ENCODE peak calls at places on chromosomes 6 and 20, in seven cellular contexts. K is sigmoid colon, B is GM10248, M is H1, N is nephron progenitor cell, P is PC-9, W is thoracic aorta. Y is an unnamed sample.
A peak's percentile ranks its signal among the peaks of the same experiment; 100 is the strongest.

GRCh38 chr6:167726043-167726442 is 100.7 kb upstream of the AFDN start:
- DNase-seq in B (no peak), M (no peak), N (no peak), W (no peak), K (peak; percentile 24), P (no peak), Y (no peak)

GRCh38 chr6:23454090-23454998 is 671.7 kb upstream of the NRSN1 start:
- DNase-seq in M (no peak), W (no peak), B (no peak), K (no peak), P (no peak), N (no peak), Y (no peak)

GRCh38 chr6:31143148-31143547 is 4.3 kb upstream of the PSORS1C2 start:
- DNase-seq in M (no peak), N (peak; percentile 53), W (peak; percentile 57), B (no peak), K (peak; percentile 88), P (no peak), Y (no peak)

GRCh38 chr6:79353226-79353625 is 118.7 kb upstream of the HMGN3 start:
- DNase-seq in B (no peak), M (no peak), K (no peak), P (no peak), W (no peak), N (no peak), Y (no peak)

GRCh38 chr6:109073344-109074235 is 21.1 kb downstream of the SESN1 start:
- DNase-seq in M (no peak), K (no peak), B (peak; percentile 39), W (no peak), P (peak; percentile 68), N (peak; percentile 41), Y (peak; percentile 19)

GRCh38 chr6:44701038-44701636 is 313.6 kb downstream of the CDC5L start:
- DNase-seq in W (no peak), P (no peak), N (no peak), K (no peak), B (no peak), M (no peak), Y (no peak)

GRCh38 chr20:49540232-49540620 is 27.7 kb downstream of the PTGIS start:
- DNase-seq in M (no peak), W (no peak), N (no peak), B (no peak), K (no peak), P (no peak), Y (no peak)

GRCh38 chr6:76697585-76697984 is 625.1 kb upstream of the IMPG1 start:
- DNase-seq in M (no peak), B (no peak), K (no peak), P (no peak), W (no peak), N (no peak), Y (no peak)

GRCh38 chr6:106005954-106006353 is 80.2 kb upstream of the PRDM1 start:
- DNase-seq in N (no peak), P (no peak), W (no peak), B (no peak), K (no peak), M (no peak), Y (no peak)

GRCh38 chr6:7296602-7297001 is 16.4 kb downstream of the SSR1 start:
- DNase-seq in M (no peak), P (no peak), K (no peak), N (no peak), W (no peak), B (no peak), Y (no peak)

GRCh38 chr6:118982256-118982911 is 47.4 kb upstream of the MCM9 start:
- DNase-seq in P (no peak), B (no peak), N (no peak), M (no peak), W (no peak), K (no peak), Y (no peak)

GRCh38 chr6:13190391-13190790 is 137.9 kb downstream of the TBC1D7 start:
- DNase-seq in M (no peak), K (no peak), B (no peak), W (no peak), N (no peak), P (no peak), Y (no peak)

GRCh38 chr6:2684059-2684749 is 66.5 kb downstream of the MYLK4 start:
- DNase-seq in M (no peak), B (no peak), K (no peak), W (no peak), N (no peak), P (peak; percentile 64), Y (no peak)

GRCh38 chr6:2396856-2397640 is 151.6 kb upstream of the GMDS start:
- DNase-seq in K (no peak), N (no peak), B (peak; percentile 3), W (no peak), P (no peak), M (no peak), Y (no peak)

GRCh38 chr6:119346914-119347313 is 2.6 kb downstream of the MAN1A1 start:
- DNase-seq in K (no peak), N (no peak), W (no peak), P (no peak), M (no peak), B (no peak), Y (no peak)

GRCh38 chr20:36821964-36822437 is 48.4 kb upstream of the DSN1 start:
- DNase-seq in M (no peak), N (no peak), K (no peak), P (peak; percentile 41), B (no peak), W (no peak), Y (no peak)

GRCh38 chr6:30881392-30881986 is 2.8 kb upstream of the DDR1 start:
- DNase-seq in K (no peak), P (no peak), M (no peak), B (no peak), N (no peak), W (no peak), Y (no peak)

GRCh38 chr6:85186546-85187170 is 263.2 kb upstream of the NT5E start:
- DNase-seq in P (no peak), N (no peak), W (no peak), M (no peak), K (no peak), B (no peak), Y (no peak)

GRCh38 chr20:35598899-35599775 is 16.5 kb upstream of the SPAG4 start:
- DNase-seq in K (peak; percentile 41), W (no peak), M (no peak), B (no peak), P (no peak), N (no peak), Y (no peak)

GRCh38 chr6:14585689-14586088 is 468.1 kb downstream of the CD83 start:
- DNase-seq in M (no peak), K (no peak), W (no peak), N (no peak), P (no peak), B (no peak), Y (no peak)

GRCh38 chr6:12576389-12576788 is 140.2 kb upstream of the PHACTR1 start:
- DNase-seq in N (no peak), B (no peak), K (no peak), P (peak; percentile 47), W (no peak), M (no peak), Y (no peak)

DNA sequence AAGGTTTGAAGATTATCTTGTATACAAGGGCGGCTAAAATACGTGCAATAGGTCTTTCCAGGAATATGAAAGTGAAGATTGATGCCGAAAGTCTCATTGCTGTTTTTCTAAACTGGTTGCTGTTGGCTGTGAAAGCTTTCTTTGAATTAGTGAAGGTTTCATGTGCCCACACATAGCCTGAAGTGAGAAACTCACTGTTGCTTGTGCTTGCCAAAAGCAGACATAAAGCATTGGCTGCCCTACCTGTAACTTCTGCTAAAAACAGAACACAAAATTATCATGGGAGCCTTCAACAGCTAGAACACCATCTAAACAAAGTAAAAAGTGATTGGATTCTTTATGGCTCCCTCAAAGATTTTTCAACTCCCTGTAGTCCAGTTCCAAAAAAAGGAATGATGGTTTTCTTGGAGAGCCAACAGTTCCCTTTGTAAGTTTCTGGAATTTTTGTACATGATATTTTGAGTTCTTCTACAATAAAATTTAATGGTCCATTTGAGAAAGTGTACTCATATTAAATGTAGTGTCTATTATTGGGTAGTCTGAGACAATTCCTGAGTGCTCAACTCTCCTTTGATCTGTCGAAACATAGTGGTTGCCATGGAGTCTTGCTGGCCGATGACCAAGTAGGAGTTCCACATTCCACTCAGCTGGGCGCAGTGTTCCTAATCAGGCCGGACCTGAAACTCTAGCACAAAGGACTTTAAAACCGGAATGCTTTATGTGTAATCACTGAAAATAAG is 68.5 kb downstream of the PLEKHG1 start:
- DNase-seq in M (no peak), P (peak; percentile 90), K (peak; percentile 95), W (peak; percentile 73), N (peak; percentile 70), B (no peak), Y (no peak)
- TF ChIP-seq CTCF in M (no peak), P (no peak), K (peak; percentile 29), W (peak; percentile 11), N (no peak), B (no peak), Y (no peak)

GRCh38 chr6:149648148-149649145 is at the start of gene KATNA1:
- DNase-seq in B (peak; percentile 98), P (peak; percentile 79), M (peak; percentile 95), W (peak; percentile 21), K (peak; percentile 89), N (peak; percentile 88), Y (peak; percentile 72)
- TF ChIP-seq CTCF in B (peak; percentile 13), P (no peak), M (no peak), W (no peak), K (no peak), N (no peak), Y (peak; percentile 5)

DNA sequence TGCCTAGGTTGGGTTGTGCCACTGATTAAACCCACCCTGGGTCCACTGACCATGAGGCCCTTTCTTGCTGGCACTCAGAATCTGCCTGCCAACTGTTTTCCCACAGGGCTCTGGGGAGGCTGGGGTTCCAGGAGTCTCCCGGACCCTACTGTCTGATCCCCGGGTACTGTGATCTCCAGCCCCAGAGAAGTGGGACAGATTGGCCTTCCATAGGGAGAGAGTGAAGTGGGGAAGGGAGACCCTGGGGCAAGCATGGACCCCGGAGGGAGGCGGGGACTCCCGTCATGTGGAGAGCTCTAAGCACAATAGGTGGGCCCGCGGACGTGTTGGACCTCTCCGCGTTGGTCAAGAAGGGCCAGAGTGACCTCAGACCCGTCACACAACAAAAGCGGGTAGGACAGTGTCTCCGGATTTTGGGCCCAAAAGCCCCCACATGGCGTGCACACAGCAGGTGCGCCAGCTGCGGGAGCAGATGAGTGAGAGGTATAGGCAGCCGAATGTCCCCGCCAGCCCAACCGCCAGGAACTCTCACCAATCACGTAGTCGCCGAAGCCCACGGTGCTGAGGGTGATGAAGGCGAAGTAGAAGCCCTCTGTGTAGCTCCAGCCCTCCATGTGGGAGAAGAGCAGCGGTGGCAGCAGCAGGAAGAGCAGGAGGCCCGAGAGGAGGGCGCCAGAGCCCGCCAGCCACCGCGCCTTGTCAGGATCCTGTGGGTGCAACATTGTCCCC is 10.6 kb downstream of the KCNK17 start:
- DNase-seq in P (no peak), K (no peak), W (no peak), M (no peak), N (no peak), B (no peak), Y (no peak)
- TF ChIP-seq CTCF in P (peak; percentile 53), K (no peak), W (no peak), M (no peak), N (no peak), B (no peak), Y (no peak)

DNA sequence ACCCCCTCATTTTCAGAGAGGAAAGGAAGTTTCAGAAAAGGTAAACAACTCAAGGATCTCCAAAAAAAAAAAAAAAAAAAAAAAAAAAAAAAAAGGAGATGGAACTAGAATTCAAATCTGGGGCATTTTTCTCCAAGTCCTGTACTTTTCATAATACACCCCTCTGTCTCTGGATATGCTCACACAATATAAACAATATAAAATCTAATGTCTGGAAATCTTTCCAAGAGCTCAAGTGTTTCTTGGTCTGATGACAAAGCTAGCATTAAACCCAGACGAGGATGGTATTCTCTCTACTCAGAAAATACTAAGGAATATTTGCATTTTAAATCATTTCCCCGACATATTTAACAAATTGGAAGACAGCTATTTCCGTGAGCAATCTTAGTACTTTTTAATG is 5.8 kb downstream of the GCM1 start:
- DNase-seq in P (no peak), M (no peak), N (no peak), K (no peak), W (no peak), B (no peak), Y (no peak)
- TF ChIP-seq CTCF in P (no peak), M (no peak), N (no peak), K (no peak), W (no peak), B (no peak), Y (no peak)

Y was measured in GM12864.